ENCODE peak calls at places on chromosomes 12 and 14, in nine cellular contexts. One of them, this sample, is unnamed.

GRCh38 chr12:106299193-106299794 is 3.2 kb upstream of the TCP11L2 start:
- DNase-seq in A549: no peak
- DNase-seq in astrocyte of the spinal cord: no peak
- DNase-seq in suprapubic skin: no peak
- DNase-seq in IMR-90: peak
- DNase-seq in kidney epithelial cell: no peak
- DNase-seq in HFF-Myc: no peak
- DNase-seq in left lung: no peak
- DNase-seq in keratinocyte: no peak
- DNase-seq in this sample: peak

GRCh38 chr14:24052656-24053547 is 1.1 kb downstream of the CARMIL3 start:
- DNase-seq in suprapubic skin: no peak
- DNase-seq in astrocyte of the spinal cord: no peak
- DNase-seq in left lung: no peak
- DNase-seq in IMR-90: no peak
- DNase-seq in keratinocyte: no peak
- DNase-seq in HFF-Myc: no peak
- DNase-seq in A549: no peak
- DNase-seq in kidney epithelial cell: no peak
- DNase-seq in this sample: no peak

GRCh38 chr12:15767301-15767700 is 21.9 kb downstream of the EPS8 start:
- DNase-seq in suprapubic skin: no peak
- DNase-seq in HFF-Myc: no peak
- DNase-seq in left lung: no peak
- DNase-seq in kidney epithelial cell: no peak
- DNase-seq in keratinocyte: no peak
- DNase-seq in astrocyte of the spinal cord: no peak
- DNase-seq in IMR-90: no peak
- DNase-seq in A549: no peak
- DNase-seq in this sample: no peak

GRCh38 chr14:20830831-20831230 is 28.2 kb upstream of the RNASE1 start:
- DNase-seq in A549: no peak
- DNase-seq in astrocyte of the spinal cord: no peak
- DNase-seq in HFF-Myc: no peak
- DNase-seq in kidney epithelial cell: no peak
- DNase-seq in IMR-90: no peak
- DNase-seq in keratinocyte: no peak
- DNase-seq in suprapubic skin: no peak
- DNase-seq in left lung: no peak
- DNase-seq in this sample: no peak

GRCh38 chr12:53652366-53652765 is 23.5 kb downstream of the ATP5MC2 start:
- DNase-seq in keratinocyte: no peak
- DNase-seq in left lung: no peak
- DNase-seq in IMR-90: peak
- DNase-seq in astrocyte of the spinal cord: peak
- DNase-seq in HFF-Myc: no peak
- DNase-seq in kidney epithelial cell: no peak
- DNase-seq in suprapubic skin: no peak
- DNase-seq in A549: no peak
- DNase-seq in this sample: peak

GRCh38 chr14:99647407-99647806 is 2.5 kb downstream of the HHIPL1 start:
- DNase-seq in IMR-90: peak
- DNase-seq in suprapubic skin: no peak
- DNase-seq in left lung: no peak
- DNase-seq in keratinocyte: no peak
- DNase-seq in kidney epithelial cell: no peak
- DNase-seq in astrocyte of the spinal cord: peak
- DNase-seq in HFF-Myc: no peak
- DNase-seq in A549: no peak
- DNase-seq in this sample: peak

GRCh38 chr12:111126331-111126730 is 206.0 kb upstream of the MYL2 start:
- DNase-seq in A549: no peak
- DNase-seq in astrocyte of the spinal cord: no peak
- DNase-seq in suprapubic skin: no peak
- DNase-seq in kidney epithelial cell: no peak
- DNase-seq in HFF-Myc: no peak
- DNase-seq in IMR-90: no peak
- DNase-seq in keratinocyte: no peak
- DNase-seq in left lung: peak
- DNase-seq in this sample: no peak

GRCh38 chr14:32457213-32457920 is 128.3 kb downstream of the AKAP6 start:
- DNase-seq in astrocyte of the spinal cord: peak
- DNase-seq in A549: no peak
- DNase-seq in keratinocyte: no peak
- DNase-seq in kidney epithelial cell: no peak
- DNase-seq in IMR-90: peak
- DNase-seq in left lung: no peak
- DNase-seq in HFF-Myc: no peak
- DNase-seq in suprapubic skin: no peak
- DNase-seq in this sample: peak

GRCh38 chr14:102590667-102591099 is 1.8 kb upstream of the RCOR1 start:
- DNase-seq in keratinocyte: no peak
- DNase-seq in suprapubic skin: no peak
- DNase-seq in left lung: no peak
- DNase-seq in IMR-90: peak
- DNase-seq in astrocyte of the spinal cord: peak
- DNase-seq in HFF-Myc: no peak
- DNase-seq in kidney epithelial cell: no peak
- DNase-seq in A549: peak
- DNase-seq in this sample: peak

GRCh38 chr12:93097417-93097816 is 168.3 kb upstream of the EEA1 start:
- DNase-seq in HFF-Myc: no peak
- DNase-seq in kidney epithelial cell: no peak
- DNase-seq in A549: no peak
- DNase-seq in IMR-90: no peak
- DNase-seq in astrocyte of the spinal cord: no peak
- DNase-seq in keratinocyte: no peak
- DNase-seq in left lung: no peak
- DNase-seq in suprapubic skin: no peak
- DNase-seq in this sample: no peak

GRCh38 chr12:93093243-93093642 is 164.1 kb upstream of the EEA1 start:
- DNase-seq in A549: no peak
- DNase-seq in astrocyte of the spinal cord: no peak
- DNase-seq in left lung: no peak
- DNase-seq in kidney epithelial cell: no peak
- DNase-seq in IMR-90: no peak
- DNase-seq in suprapubic skin: no peak
- DNase-seq in keratinocyte: no peak
- DNase-seq in HFF-Myc: no peak
- DNase-seq in this sample: no peak

GRCh38 chr12:93092559-93092945 is 163.5 kb upstream of the EEA1 start:
- DNase-seq in IMR-90: no peak
- DNase-seq in kidney epithelial cell: no peak
- DNase-seq in HFF-Myc: no peak
- DNase-seq in suprapubic skin: no peak
- DNase-seq in left lung: no peak
- DNase-seq in keratinocyte: no peak
- DNase-seq in astrocyte of the spinal cord: no peak
- DNase-seq in A549: no peak
- DNase-seq in this sample: no peak

GRCh38 chr12:93098077-93098476 is 169.0 kb upstream of the EEA1 start:
- DNase-seq in kidney epithelial cell: no peak
- DNase-seq in IMR-90: peak
- DNase-seq in left lung: peak
- DNase-seq in astrocyte of the spinal cord: peak
- DNase-seq in HFF-Myc: no peak
- DNase-seq in suprapubic skin: no peak
- DNase-seq in keratinocyte: peak
- DNase-seq in A549: no peak
- DNase-seq in this sample: peak

DNA sequence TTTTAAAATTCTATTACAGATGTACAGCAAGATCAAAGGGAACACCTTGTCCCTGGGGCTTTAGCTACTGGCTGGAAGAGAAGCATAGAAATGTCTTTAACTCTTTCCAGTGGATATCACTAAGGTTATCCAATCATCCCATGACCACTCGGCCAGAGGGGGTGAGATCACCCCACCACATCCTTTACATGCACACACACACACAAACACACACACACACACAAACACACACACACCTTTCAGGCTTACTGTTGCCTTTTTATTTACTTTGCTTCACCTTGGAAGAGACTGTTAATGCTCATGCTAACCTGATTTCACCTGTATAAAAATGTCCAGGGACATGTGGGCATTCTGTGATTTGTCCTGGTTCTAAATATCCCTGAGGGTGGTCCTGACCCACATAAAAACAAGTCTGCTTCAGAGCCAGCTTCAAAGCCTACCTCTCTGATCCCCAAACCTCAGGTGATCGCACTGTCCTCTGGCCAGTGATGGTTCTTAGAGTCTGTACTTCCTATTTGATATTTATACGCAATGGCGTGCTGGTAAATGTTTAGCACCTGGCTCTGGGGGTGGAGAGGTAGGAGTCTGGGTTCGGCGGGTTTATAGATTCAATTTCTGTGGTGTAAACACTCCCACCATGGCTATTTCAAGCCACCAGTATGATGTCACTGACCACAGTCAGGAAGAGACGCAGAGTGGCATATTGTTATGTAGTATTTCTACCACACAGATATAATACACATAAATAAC is 166.1 kb upstream of the EEA1 start:
- DNase-seq in left lung: no peak
- DNase-seq in keratinocyte: no peak
- DNase-seq in suprapubic skin: no peak
- DNase-seq in A549: no peak
- DNase-seq in astrocyte of the spinal cord: no peak
- DNase-seq in kidney epithelial cell: no peak
- DNase-seq in HFF-Myc: no peak
- DNase-seq in IMR-90: no peak
- DNase-seq in this sample: no peak
- H3K4me3 ChIP-seq in left lung: no peak
- H3K4me3 ChIP-seq in keratinocyte: no peak
- H3K4me3 ChIP-seq in suprapubic skin: no peak
- H3K4me3 ChIP-seq in A549: no peak
- H3K4me3 ChIP-seq in astrocyte of the spinal cord: no peak
- H3K4me3 ChIP-seq in kidney epithelial cell: no peak
- H3K4me3 ChIP-seq in HFF-Myc: no peak
- H3K4me3 ChIP-seq in IMR-90: no peak
- H3K4me3 ChIP-seq in this sample: no peak

GRCh38 chr12:80195143-80195726 is 95.9 kb downstream of the OTOGL start:
- DNase-seq in kidney epithelial cell: no peak
- DNase-seq in IMR-90: peak
- DNase-seq in left lung: no peak
- DNase-seq in keratinocyte: peak
- DNase-seq in A549: peak
- DNase-seq in astrocyte of the spinal cord: peak
- DNase-seq in suprapubic skin: no peak
- DNase-seq in HFF-Myc: peak
- DNase-seq in this sample: peak
- TF ChIP-seq CTCF in kidney epithelial cell: peak
- TF ChIP-seq CTCF in IMR-90: peak
- TF ChIP-seq CTCF in left lung: no peak
- TF ChIP-seq CTCF in keratinocyte: peak
- TF ChIP-seq CTCF in A549: peak
- TF ChIP-seq CTCF in astrocyte of the spinal cord: peak
- TF ChIP-seq CTCF in suprapubic skin: peak
- TF ChIP-seq CTCF in HFF-Myc: peak
- TF ChIP-seq CTCF in this sample: peak

DNA sequence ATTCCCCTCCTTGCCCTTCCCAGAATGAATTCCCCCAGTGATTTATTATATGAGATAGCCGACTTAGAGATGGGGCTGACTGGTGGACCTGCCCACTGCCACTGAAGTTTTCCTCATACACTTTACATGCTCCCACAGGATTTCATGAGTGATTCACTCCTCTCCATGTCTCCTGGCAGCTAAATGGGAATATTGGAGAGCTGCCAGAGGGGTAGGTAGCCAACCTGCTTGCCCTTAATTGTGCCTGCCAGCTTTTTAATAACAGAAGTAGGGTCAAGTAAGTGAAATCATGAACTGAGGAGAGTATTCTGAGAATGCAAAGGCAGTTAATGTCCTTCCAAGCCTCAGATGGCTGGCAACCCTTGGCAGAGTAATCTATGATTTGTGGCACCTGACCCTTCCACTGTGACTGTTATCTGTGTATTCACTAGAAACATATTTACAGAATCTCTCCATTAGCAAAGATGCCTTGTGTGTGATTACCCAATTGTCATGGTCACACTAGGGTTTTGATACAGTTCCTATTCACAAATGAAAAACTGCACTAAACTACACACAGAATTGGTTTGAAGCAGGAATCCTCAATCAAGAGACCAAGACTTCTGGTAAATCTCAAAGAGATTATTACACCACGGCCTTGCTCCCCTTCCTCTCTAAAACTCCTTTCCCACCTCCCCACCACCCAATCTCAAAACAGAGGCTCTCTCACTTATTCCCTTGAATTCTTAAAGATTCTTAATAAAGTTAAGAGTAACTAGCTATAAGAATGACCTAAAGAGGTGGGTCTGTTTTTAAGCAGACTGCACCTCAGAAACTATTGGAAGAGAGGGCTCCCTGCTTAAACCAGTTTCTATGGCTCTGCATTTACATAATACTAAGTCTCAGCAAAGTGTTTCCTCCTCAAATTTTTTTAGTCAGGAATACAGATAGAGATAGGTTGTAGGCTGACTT is 17.2 kb downstream of the NKX2-1 start:
- DNase-seq in suprapubic skin: no peak
- DNase-seq in astrocyte of the spinal cord: no peak
- DNase-seq in left lung: no peak
- DNase-seq in HFF-Myc: no peak
- DNase-seq in keratinocyte: no peak
- DNase-seq in kidney epithelial cell: no peak
- DNase-seq in IMR-90: no peak
- DNase-seq in A549: no peak
- DNase-seq in this sample: no peak
- H3K4me3 ChIP-seq in suprapubic skin: no peak
- H3K4me3 ChIP-seq in astrocyte of the spinal cord: no peak
- H3K4me3 ChIP-seq in left lung: no peak
- H3K4me3 ChIP-seq in HFF-Myc: no peak
- H3K4me3 ChIP-seq in keratinocyte: no peak
- H3K4me3 ChIP-seq in kidney epithelial cell: no peak
- H3K4me3 ChIP-seq in IMR-90: no peak
- H3K4me3 ChIP-seq in A549: no peak
- H3K4me3 ChIP-seq in this sample: no peak

GRCh38 chr12:26106347-26106746 is 18.5 kb downstream of the BHLHE41 start:
- DNase-seq in left lung: no peak
- DNase-seq in kidney epithelial cell: no peak
- DNase-seq in IMR-90: no peak
- DNase-seq in A549: no peak
- DNase-seq in astrocyte of the spinal cord: no peak
- DNase-seq in suprapubic skin: no peak
- DNase-seq in keratinocyte: no peak
- DNase-seq in HFF-Myc: no peak
- DNase-seq in this sample: no peak

GRCh38 chr12:26108915-26109314 is 15.9 kb downstream of the BHLHE41 start:
- DNase-seq in HFF-Myc: no peak
- DNase-seq in keratinocyte: no peak
- DNase-seq in astrocyte of the spinal cord: no peak
- DNase-seq in kidney epithelial cell: no peak
- DNase-seq in A549: no peak
- DNase-seq in IMR-90: no peak
- DNase-seq in left lung: no peak
- DNase-seq in suprapubic skin: no peak
- DNase-seq in this sample: no peak

GRCh38 chr12:26112232-26112631 is 12.6 kb downstream of the BHLHE41 start:
- DNase-seq in kidney epithelial cell: no peak
- DNase-seq in astrocyte of the spinal cord: no peak
- DNase-seq in keratinocyte: no peak
- DNase-seq in HFF-Myc: no peak
- DNase-seq in suprapubic skin: no peak
- DNase-seq in left lung: no peak
- DNase-seq in A549: no peak
- DNase-seq in IMR-90: no peak
- DNase-seq in this sample: no peak

GRCh38 chr12:26112703-26113147 is 12.1 kb downstream of the BHLHE41 start:
- DNase-seq in HFF-Myc: no peak
- DNase-seq in astrocyte of the spinal cord: no peak
- DNase-seq in keratinocyte: no peak
- DNase-seq in suprapubic skin: no peak
- DNase-seq in left lung: no peak
- DNase-seq in A549: no peak
- DNase-seq in kidney epithelial cell: no peak
- DNase-seq in IMR-90: peak
- DNase-seq in this sample: no peak

GRCh38 chr12:26109343-26109841 is 15.4 kb downstream of the BHLHE41 start:
- DNase-seq in kidney epithelial cell: no peak
- DNase-seq in HFF-Myc: no peak
- DNase-seq in astrocyte of the spinal cord: no peak
- DNase-seq in A549: no peak
- DNase-seq in left lung: no peak
- DNase-seq in keratinocyte: no peak
- DNase-seq in suprapubic skin: no peak
- DNase-seq in IMR-90: peak
- DNase-seq in this sample: peak
- TF ChIP-seq CTCF in kidney epithelial cell: no peak
- TF ChIP-seq CTCF in HFF-Myc: no peak
- TF ChIP-seq CTCF in astrocyte of the spinal cord: no peak
- TF ChIP-seq CTCF in A549: no peak
- TF ChIP-seq CTCF in left lung: no peak
- TF ChIP-seq CTCF in keratinocyte: no peak
- TF ChIP-seq CTCF in suprapubic skin: no peak
- TF ChIP-seq CTCF in IMR-90: no peak
- TF ChIP-seq CTCF in this sample: no peak